ENCODE peak calls at places on chromosomes 7 and 10, in eight cellular contexts. One of them, this sample, is unnamed.

GRCh38 chr10:3867454-3868273 is 82.7 kb upstream of the KLF6 start:
- ATAC-seq in upper lobe of left lung: no peak
- ATAC-seq in HCT116: no peak
- ATAC-seq in K562: no peak
- ATAC-seq in Panc1: no peak
- ATAC-seq in GM23338: no peak
- ATAC-seq in HepG2: no peak
- ATAC-seq in GM12878: no peak
- ATAC-seq in this sample: no peak

GRCh38 chr7:92523110-92523509 is 5.2 kb downstream of the PEX1 start:
- ATAC-seq in upper lobe of left lung: no peak
- ATAC-seq in HCT116: no peak
- ATAC-seq in K562: no peak
- ATAC-seq in Panc1: no peak
- ATAC-seq in GM23338: no peak
- ATAC-seq in HepG2: no peak
- ATAC-seq in GM12878: no peak
- ATAC-seq in this sample: no peak

GRCh38 chr10:79452174-79452611 is 6.8 kb upstream of the ZCCHC24 start:
- ATAC-seq in upper lobe of left lung: no peak
- ATAC-seq in HCT116: no peak
- ATAC-seq in K562: peak; percentile 44
- ATAC-seq in Panc1: no peak
- ATAC-seq in GM23338: no peak
- ATAC-seq in HepG2: no peak
- ATAC-seq in GM12878: no peak
- ATAC-seq in this sample: no peak

GRCh38 chr10:28250358-28250757 is 52.5 kb downstream of the MPP7 start:
- ATAC-seq in upper lobe of left lung: no peak
- ATAC-seq in HCT116: no peak
- ATAC-seq in K562: no peak
- ATAC-seq in Panc1: no peak
- ATAC-seq in GM23338: no peak
- ATAC-seq in HepG2: no peak
- ATAC-seq in GM12878: no peak
- ATAC-seq in this sample: no peak

GRCh38 chr10:79001082-79001885 is 67.5 kb upstream of the ZMIZ1 start:
- ATAC-seq in upper lobe of left lung: no peak
- ATAC-seq in HCT116: no peak
- ATAC-seq in K562: no peak
- ATAC-seq in Panc1: no peak
- ATAC-seq in GM23338: no peak
- ATAC-seq in HepG2: no peak
- ATAC-seq in GM12878: no peak
- ATAC-seq in this sample: peak; percentile 23

GRCh38 chr10:110600487-110601101 is 33.1 kb downstream of the SMC3 start:
- ATAC-seq in upper lobe of left lung: no peak
- ATAC-seq in HCT116: peak; percentile 98
- ATAC-seq in K562: peak; percentile 87
- ATAC-seq in Panc1: peak; percentile 87
- ATAC-seq in GM23338: peak; percentile 87
- ATAC-seq in HepG2: peak; percentile 75
- ATAC-seq in GM12878: peak; percentile 95
- ATAC-seq in this sample: no peak

GRCh38 chr7:105622114-105622731 is 40.9 kb upstream of the EFCAB10 start:
- ATAC-seq in upper lobe of left lung: no peak
- ATAC-seq in HCT116: no peak
- ATAC-seq in K562: no peak
- ATAC-seq in Panc1: no peak
- ATAC-seq in GM23338: no peak
- ATAC-seq in HepG2: no peak
- ATAC-seq in GM12878: no peak
- ATAC-seq in this sample: peak; percentile 28

GRCh38 chr7:1124816-1125602 is 35.0 kb downstream of the ZFAND2A start:
- ATAC-seq in upper lobe of left lung: no peak
- ATAC-seq in HCT116: no peak
- ATAC-seq in K562: no peak
- ATAC-seq in Panc1: no peak
- ATAC-seq in GM23338: no peak
- ATAC-seq in HepG2: no peak
- ATAC-seq in GM12878: no peak
- ATAC-seq in this sample: no peak

GRCh38 chr7:138902156-138902555 is 79.0 kb downstream of the KIAA1549 start:
- ATAC-seq in upper lobe of left lung: no peak
- ATAC-seq in HCT116: no peak
- ATAC-seq in K562: no peak
- ATAC-seq in Panc1: no peak
- ATAC-seq in GM23338: no peak
- ATAC-seq in HepG2: no peak
- ATAC-seq in GM12878: no peak
- ATAC-seq in this sample: no peak

GRCh38 chr10:114513397-114513796 is 109.1 kb upstream of the AFAP1L2 start:
- ATAC-seq in upper lobe of left lung: no peak
- ATAC-seq in HCT116: no peak
- ATAC-seq in K562: no peak
- ATAC-seq in Panc1: no peak
- ATAC-seq in GM23338: no peak
- ATAC-seq in HepG2: peak; percentile 87
- ATAC-seq in GM12878: no peak
- ATAC-seq in this sample: no peak

DNA sequence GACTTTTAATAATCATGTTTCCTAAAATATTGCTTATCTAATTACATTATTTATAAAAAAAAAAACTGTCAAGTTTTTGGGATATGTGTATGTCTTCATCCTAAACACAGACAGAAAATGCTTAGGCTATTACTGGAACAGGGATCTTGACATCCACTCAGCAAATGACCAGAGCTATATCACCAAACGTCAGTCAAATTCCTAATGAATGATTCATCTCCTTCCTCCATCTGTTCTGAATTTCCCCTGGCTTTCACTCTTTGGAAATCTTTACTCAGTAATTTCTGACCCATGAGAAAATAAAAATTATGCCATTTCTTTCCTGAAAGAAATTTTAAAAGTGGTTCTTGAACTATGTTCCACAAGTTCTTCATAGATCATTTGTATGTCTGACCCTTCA is 552.4 kb upstream of the KCND2 start:
- ATAC-seq in upper lobe of left lung: no peak
- ATAC-seq in HCT116: peak; percentile 47
- ATAC-seq in K562: no peak
- ATAC-seq in Panc1: no peak
- ATAC-seq in GM23338: no peak
- ATAC-seq in HepG2: no peak
- ATAC-seq in GM12878: no peak
- ATAC-seq in this sample: no peak
- TF ChIP-seq POLR2AphosphoS5 in upper lobe of left lung: no peak
- TF ChIP-seq POLR2AphosphoS5 in HCT116: no peak
- TF ChIP-seq POLR2AphosphoS5 in K562: no peak
- TF ChIP-seq POLR2AphosphoS5 in Panc1: no peak
- TF ChIP-seq POLR2AphosphoS5 in GM23338: no peak
- TF ChIP-seq POLR2AphosphoS5 in HepG2: no peak
- TF ChIP-seq POLR2AphosphoS5 in GM12878: no peak
- TF ChIP-seq POLR2AphosphoS5 in this sample: no peak

DNA sequence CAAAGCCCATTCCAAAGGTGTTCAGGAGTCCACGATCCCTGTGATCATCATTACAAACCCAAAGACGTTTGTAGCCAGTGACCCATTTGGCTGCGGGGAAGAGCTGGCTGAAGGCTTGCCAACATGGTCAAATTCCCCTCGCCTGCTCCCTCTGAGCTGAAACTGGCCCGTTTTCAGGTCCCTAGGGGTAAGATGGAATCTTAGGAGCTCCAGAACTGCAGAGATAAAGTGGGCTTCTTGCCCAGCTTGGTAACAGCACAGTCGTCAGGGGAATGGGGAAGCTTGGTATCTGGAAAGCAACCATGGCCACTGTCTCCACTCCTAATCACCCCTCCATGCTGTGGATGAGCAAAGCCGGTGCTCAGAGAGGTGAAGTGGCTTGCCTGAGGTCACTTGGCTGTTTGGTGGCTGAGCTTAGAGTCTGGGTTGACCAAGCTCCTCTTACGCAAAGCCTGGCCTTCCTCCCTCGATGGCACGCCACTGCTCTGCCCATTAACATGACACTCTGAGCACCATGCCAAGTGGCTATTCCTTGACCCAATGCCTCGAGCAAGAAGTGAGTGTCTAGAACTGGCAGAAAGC is 155.5 kb downstream of the NEURL1 start:
- ATAC-seq in upper lobe of left lung: peak; percentile 2
- ATAC-seq in HCT116: no peak
- ATAC-seq in K562: no peak
- ATAC-seq in Panc1: no peak
- ATAC-seq in GM23338: no peak
- ATAC-seq in HepG2: no peak
- ATAC-seq in GM12878: no peak
- ATAC-seq in this sample: peak; percentile 20
- TF ChIP-seq POLR2AphosphoS5 in upper lobe of left lung: no peak
- TF ChIP-seq POLR2AphosphoS5 in HCT116: no peak
- TF ChIP-seq POLR2AphosphoS5 in K562: no peak
- TF ChIP-seq POLR2AphosphoS5 in Panc1: no peak
- TF ChIP-seq POLR2AphosphoS5 in GM23338: no peak
- TF ChIP-seq POLR2AphosphoS5 in HepG2: no peak
- TF ChIP-seq POLR2AphosphoS5 in GM12878: no peak
- TF ChIP-seq POLR2AphosphoS5 in this sample: peak; percentile 66

GRCh38 chr10:121080324-121080807 is 229.2 kb downstream of the WDR11 start:
- ATAC-seq in upper lobe of left lung: no peak
- ATAC-seq in HCT116: no peak
- ATAC-seq in K562: no peak
- ATAC-seq in Panc1: no peak
- ATAC-seq in GM23338: no peak
- ATAC-seq in HepG2: peak; percentile 80
- ATAC-seq in GM12878: no peak
- ATAC-seq in this sample: no peak

GRCh38 chr10:121078672-121079102 is 227.5 kb downstream of the WDR11 start:
- ATAC-seq in upper lobe of left lung: peak; percentile 19
- ATAC-seq in HCT116: peak; percentile 59
- ATAC-seq in K562: no peak
- ATAC-seq in Panc1: no peak
- ATAC-seq in GM23338: no peak
- ATAC-seq in HepG2: no peak
- ATAC-seq in GM12878: no peak
- ATAC-seq in this sample: no peak

GRCh38 chr10:121078036-121078435 is 226.9 kb downstream of the WDR11 start:
- ATAC-seq in upper lobe of left lung: no peak
- ATAC-seq in HCT116: no peak
- ATAC-seq in K562: no peak
- ATAC-seq in Panc1: no peak
- ATAC-seq in GM23338: no peak
- ATAC-seq in HepG2: no peak
- ATAC-seq in GM12878: no peak
- ATAC-seq in this sample: no peak

GRCh38 chr10:121077331-121077730 is 226.2 kb downstream of the WDR11 start:
- ATAC-seq in upper lobe of left lung: peak; percentile 76
- ATAC-seq in HCT116: no peak
- ATAC-seq in K562: no peak
- ATAC-seq in Panc1: no peak
- ATAC-seq in GM23338: peak; percentile 50
- ATAC-seq in HepG2: no peak
- ATAC-seq in GM12878: no peak
- ATAC-seq in this sample: peak; percentile 73

GRCh38 chr10:121079226-121079625 is 228.1 kb downstream of the WDR11 start:
- ATAC-seq in upper lobe of left lung: no peak
- ATAC-seq in HCT116: no peak
- ATAC-seq in K562: no peak
- ATAC-seq in Panc1: no peak
- ATAC-seq in GM23338: no peak
- ATAC-seq in HepG2: no peak
- ATAC-seq in GM12878: no peak
- ATAC-seq in this sample: no peak
- TF ChIP-seq POLR2AphosphoS5 in upper lobe of left lung: no peak
- TF ChIP-seq POLR2AphosphoS5 in HCT116: no peak
- TF ChIP-seq POLR2AphosphoS5 in K562: no peak
- TF ChIP-seq POLR2AphosphoS5 in Panc1: no peak
- TF ChIP-seq POLR2AphosphoS5 in GM23338: no peak
- TF ChIP-seq POLR2AphosphoS5 in HepG2: no peak
- TF ChIP-seq POLR2AphosphoS5 in GM12878: no peak
- TF ChIP-seq POLR2AphosphoS5 in this sample: no peak

GRCh38 chr10:44931621-44932337 is 20.6 kb downstream of the TMEM72 start:
- ATAC-seq in upper lobe of left lung: no peak
- ATAC-seq in HCT116: no peak
- ATAC-seq in K562: no peak
- ATAC-seq in Panc1: no peak
- ATAC-seq in GM23338: no peak
- ATAC-seq in HepG2: no peak
- ATAC-seq in GM12878: no peak
- ATAC-seq in this sample: no peak

GRCh38 chr10:44933117-44933450 is 21.9 kb downstream of the TMEM72 start:
- ATAC-seq in upper lobe of left lung: no peak
- ATAC-seq in HCT116: peak; percentile 69
- ATAC-seq in K562: no peak
- ATAC-seq in Panc1: peak; percentile 75
- ATAC-seq in GM23338: no peak
- ATAC-seq in HepG2: peak; percentile 54
- ATAC-seq in GM12878: no peak
- ATAC-seq in this sample: no peak

GRCh38 chr10:44933451-44933850 is 22.3 kb downstream of the TMEM72 start:
- ATAC-seq in upper lobe of left lung: no peak
- ATAC-seq in HCT116: no peak
- ATAC-seq in K562: no peak
- ATAC-seq in Panc1: no peak
- ATAC-seq in GM23338: no peak
- ATAC-seq in HepG2: no peak
- ATAC-seq in GM12878: peak; percentile 9
- ATAC-seq in this sample: no peak

GRCh38 chr10:44933922-44934321 is 22.8 kb downstream of the TMEM72 start:
- ATAC-seq in upper lobe of left lung: no peak
- ATAC-seq in HCT116: no peak
- ATAC-seq in K562: no peak
- ATAC-seq in Panc1: no peak
- ATAC-seq in GM23338: no peak
- ATAC-seq in HepG2: no peak
- ATAC-seq in GM12878: no peak
- ATAC-seq in this sample: no peak

DNA sequence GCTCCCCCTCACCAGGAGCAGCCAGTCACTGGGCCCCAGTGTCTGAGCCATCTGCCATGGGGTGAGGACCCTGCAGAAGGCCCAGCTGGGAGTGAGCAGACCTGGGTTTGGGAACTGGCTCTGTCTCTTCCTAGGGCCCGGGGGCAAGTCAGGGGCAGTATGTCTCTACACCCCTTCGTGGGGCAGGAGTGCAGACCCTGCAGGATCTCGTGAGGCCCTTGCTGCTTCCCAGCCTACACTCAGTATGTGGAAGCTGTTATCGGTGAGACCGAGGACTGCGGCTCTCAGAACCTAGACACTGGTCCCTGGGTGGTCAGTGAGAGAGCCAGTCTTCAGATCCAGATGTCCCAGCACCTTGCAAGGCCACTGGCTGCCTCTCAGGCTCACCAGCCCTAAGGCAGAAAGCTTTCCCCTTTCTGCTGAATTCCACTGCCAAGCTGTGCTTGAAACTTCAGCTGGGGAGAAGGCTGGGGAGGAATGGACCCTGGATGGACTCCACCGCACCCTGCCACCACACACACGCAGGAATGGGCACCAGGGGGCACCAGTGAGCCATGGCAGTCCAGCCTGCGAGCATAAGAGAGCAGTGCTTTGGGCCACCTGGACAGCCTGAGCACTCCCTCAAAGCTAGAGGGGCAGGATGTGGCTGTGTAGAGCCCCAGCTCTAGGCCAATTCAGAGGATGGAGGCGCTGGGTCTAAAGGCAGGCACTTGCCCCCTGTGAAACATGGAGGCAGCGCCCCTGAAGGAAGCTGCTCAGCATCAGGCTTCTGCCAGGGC is 21.4 kb downstream of the TMEM72 start:
- ATAC-seq in upper lobe of left lung: peak; percentile 90
- ATAC-seq in HCT116: peak; percentile 99
- ATAC-seq in K562: peak; percentile 99
- ATAC-seq in Panc1: peak; percentile 98
- ATAC-seq in GM23338: peak; percentile 98
- ATAC-seq in HepG2: peak; percentile 92
- ATAC-seq in GM12878: peak; percentile 99
- ATAC-seq in this sample: peak; percentile 93
- TF ChIP-seq POLR2AphosphoS5 in upper lobe of left lung: peak; percentile 42
- TF ChIP-seq POLR2AphosphoS5 in HCT116: no peak
- TF ChIP-seq POLR2AphosphoS5 in K562: no peak
- TF ChIP-seq POLR2AphosphoS5 in Panc1: no peak
- TF ChIP-seq POLR2AphosphoS5 in GM23338: no peak
- TF ChIP-seq POLR2AphosphoS5 in HepG2: no peak
- TF ChIP-seq POLR2AphosphoS5 in GM12878: no peak
- TF ChIP-seq POLR2AphosphoS5 in this sample: no peak

This sample was measured in gastroesophageal sphincter.